ENCODE peak calls at places on chromosomes 16 and 17, in five cellular contexts. F, L, J, Y and E are unnamed samples.

GRCh38 chr17:83186751-83187421 is 107.5 kb downstream of the METRNL start:
- DNase-seq in J (no peak), Y (no peak), F (no peak), L (no peak), E (no peak)

GRCh38 chr16:24612656-24613055 is 73.3 kb downstream of the RBBP6 start:
- DNase-seq in J (no peak), Y (no peak), L (no peak), F (no peak), E (no peak)

GRCh38 chr17:72591500-72592241 is 470.9 kb downstream of the SOX9 start:
- DNase-seq in F (peak), Y (no peak), J (no peak), L (no peak), E (peak)

GRCh38 chr17:80529104-80529903 is 15.3 kb upstream of the RPTOR start:
- DNase-seq in J (no peak), Y (no peak), F (no peak), L (no peak), E (no peak)

GRCh38 chr16:53732296-53732929 is 28.5 kb downstream of the FTO start:
- DNase-seq in J (no peak), L (no peak), F (peak), Y (no peak), E (peak)

GRCh38 chr17:43015579-43015978 is 6.6 kb downstream of the VAT1 start:
- DNase-seq in J (no peak), L (no peak), F (peak), Y (no peak), E (no peak)

GRCh38 chr16:17556276-17557052 is 85.7 kb upstream of the XYLT1 start:
- DNase-seq in F (peak), L (no peak), Y (no peak), J (no peak), E (peak)

GRCh38 chr16:67944690-67945391 is 921 bp upstream of the LCAT start:
- DNase-seq in Y (no peak), F (no peak), J (no peak), L (no peak), E (no peak)

GRCh38 chr17:1490643-1491405 is 1.7 kb downstream of the MYO1C start:
- DNase-seq in J (peak), F (peak), Y (no peak), L (no peak), E (peak)

GRCh38 chr17:42329025-42329976 is 41.0 kb downstream of the STAT5A start:
- DNase-seq in J (no peak), L (no peak), F (peak), Y (no peak), E (peak)

GRCh38 chr17:1042486-1042885 is 45.6 kb downstream of the TIMM22 start:
- DNase-seq in L (no peak), F (no peak), Y (no peak), J (no peak), E (no peak)

GRCh38 chr17:31398381-31399275 is 7.2 kb downstream of the RAB11FIP4 start:
- DNase-seq in F (no peak), L (no peak), Y (no peak), J (no peak), E (no peak)